ENCODE peak calls at places on chromosomes 4 and X, in ten cellular contexts. E is activated effector memory CD4-positive, alpha-beta T cell treated with Interleukin-2 at 50 U/mL for 16 hours; Z is iPS-NIHi11; H is ovary; Y is OCI-M1; L is BJ; B is HEK293T; X is activated T-cell treated with anti-CD3 and anti-CD28 coated beads for 1 hour; D is left cardiac atrium; U is HS-27A. J is an unnamed sample.

GRCh38 chr4:77196866-77197265 is 39.9 kb downstream of the CCNG2 start:
- DNase-seq in E (no peak), Z (no peak), H (no peak), Y (peak), L (no peak), B (no peak), X (no peak), D (no peak), U (no peak), J (no peak)

GRCh38 chr4:168421671-168422070 is 58.6 kb downstream of the DDX60L start:
- DNase-seq in E (no peak), Z (no peak), H (no peak), Y (peak), L (no peak), B (no peak), X (no peak), D (no peak), U (no peak), J (no peak)

GRCh38 chr4:54543088-54543795 is 114.5 kb upstream of the KIT start:
- DNase-seq in E (no peak), Z (no peak), H (no peak), Y (peak), L (peak), B (no peak), X (no peak), D (no peak), U (peak), J (no peak)

GRCh38 chr4:66693694-66694093 is 851.6 kb downstream of the CENPC start:
- DNase-seq in E (no peak), Z (no peak), H (no peak), Y (no peak), L (no peak), B (no peak), X (no peak), D (no peak), U (no peak), J (no peak)

GRCh38 chrX:56793112-56793430 is 64.0 kb downstream of the NBDY start:
- DNase-seq in E (no peak), Z (no peak), H (no peak), Y (no peak), L (no peak), B (no peak), X (no peak), D (no peak), U (no peak), J (no peak)

GRCh38 chr4:145635630-145636029 is 16.4 kb downstream of the MMAA start:
- DNase-seq in E (no peak), Z (no peak), H (no peak), Y (no peak), L (no peak), B (no peak), X (no peak), D (no peak), U (no peak), J (no peak)

GRCh38 chr4:159360549-159360948 is 257.7 kb downstream of the RAPGEF2 start:
- DNase-seq in E (no peak), Z (no peak), H (no peak), Y (no peak), L (peak), B (no peak), X (no peak), D (no peak), U (peak), J (no peak)

GRCh38 chr4:99887837-99888236 is 6.4 kb downstream of the LAMTOR3 start:
- DNase-seq in E (no peak), Z (no peak), H (no peak), Y (no peak), L (no peak), B (no peak), X (no peak), D (no peak), U (no peak), J (no peak)

GRCh38 chr4:108148316-108148715 is 20.4 kb downstream of the LEF1 start:
- DNase-seq in E (no peak), Z (no peak), H (no peak), Y (no peak), L (no peak), B (no peak), X (no peak), D (no peak), U (no peak), J (no peak)

GRCh38 chr4:185221491-185221890 is 12.1 kb downstream of the SNX25 start:
- DNase-seq in E (no peak), Z (no peak), H (no peak), Y (no peak), L (no peak), B (no peak), X (no peak), D (no peak), U (no peak), J (no peak)

GRCh38 chr4:105060628-105061027 is 86.0 kb upstream of the TET2 start:
- DNase-seq in E (no peak), Z (no peak), H (no peak), Y (peak), L (no peak), B (no peak), X (no peak), D (no peak), U (no peak), J (no peak)

GRCh38 chrX:24146283-24146865 is 3.2 kb upstream of the ZFX start:
- DNase-seq in E (no peak), Z (no peak), H (no peak), Y (peak), L (peak), B (no peak), X (no peak), D (no peak), U (no peak), J (no peak)

GRCh38 chrX:72312311-72312940 is 6.7 kb upstream of the CITED1 start:
- DNase-seq in E (no peak), Z (no peak), H (no peak), Y (no peak), L (no peak), B (no peak), X (no peak), D (no peak), U (no peak), J (no peak)

GRCh38 chr4:57442834-57443291 is 332.7 kb upstream of the IGFBP7 start:
- DNase-seq in E (no peak), Z (peak), H (no peak), Y (peak), L (no peak), B (peak), X (no peak), D (no peak), U (no peak), J (no peak)

GRCh38 chr4:151673913-151674520 is 86.8 kb downstream of the GATB start:
- DNase-seq in E (no peak), Z (no peak), H (peak), Y (peak), L (no peak), B (no peak), X (no peak), D (no peak), U (no peak), J (no peak)

GRCh38 chr4:10667651-10668341 is 16.8 kb downstream of the CLNK start:
- DNase-seq in E (no peak), Z (no peak), H (no peak), Y (no peak), L (no peak), B (no peak), X (no peak), D (no peak), U (no peak), J (no peak)

GRCh38 chr4:41939016-41939623 is 3.9 kb downstream of the TMEM33 start:
- DNase-seq in E (no peak), Z (no peak), H (no peak), Y (peak), L (no peak), B (no peak), X (no peak), D (no peak), U (no peak), J (no peak)

GRCh38 chr4:120718979-120719566 is 203.5 kb downstream of the PRDM5 start:
- DNase-seq in E (no peak), Z (peak), H (peak), Y (peak), L (no peak), B (peak), X (no peak), D (peak), U (peak), J (no peak)

GRCh38 chrX:31392541-31392940 is 320.7 kb upstream of the FTHL17 start:
- DNase-seq in E (no peak), Z (no peak), H (no peak), Y (no peak), L (no peak), B (no peak), X (no peak), D (no peak), U (no peak), J (no peak)

GRCh38 chr4:10403633-10404445 is 53.4 kb downstream of the ZNF518B start:
- DNase-seq in E (no peak), Z (peak), H (no peak), Y (peak), L (peak), B (no peak), X (no peak), D (no peak), U (peak), J (no peak)

GRCh38 chrX:149274516-149275105 is 230.5 kb downstream of the IDS start:
- DNase-seq in E (no peak), Z (no peak), H (no peak), Y (no peak), L (no peak), B (no peak), X (no peak), D (no peak), U (no peak), J (no peak)

GRCh38 chrX:2584659-2585470 is 84.1 kb upstream of the DHRSX start:
- DNase-seq in E (no peak), Z (peak), H (no peak), Y (no peak), L (no peak), B (no peak), X (no peak), D (no peak), U (no peak), J (no peak)

GRCh38 chr4:15672096-15672495 is 9.5 kb upstream of the FAM200B start:
- DNase-seq in E (no peak), Z (no peak), H (no peak), Y (no peak), L (no peak), B (no peak), X (no peak), D (no peak), U (no peak), J (no peak)